ENCODE peak calls at places on chromosomes 4 and X, in ten cellular contexts. One of them, this sample, is unnamed.

GRCh38 chr4:114015444-114015899 is 36.0 kb upstream of the ARSJ start:
- DNase-seq in transverse colon: no peak
- DNase-seq in upper lobe of left lung: no peak
- DNase-seq in suprapubic skin: no peak
- DNase-seq in sigmoid colon: no peak
- DNase-seq in GM12878: no peak
- DNase-seq in H1: no peak
- DNase-seq in HepG2: no peak
- DNase-seq in K562: no peak
- DNase-seq in SK-N-SH: peak
- DNase-seq in this sample: no peak

GRCh38 chr4:54719378-54719777 is 61.6 kb downstream of the KIT start:
- DNase-seq in transverse colon: no peak
- DNase-seq in upper lobe of left lung: no peak
- DNase-seq in suprapubic skin: no peak
- DNase-seq in sigmoid colon: no peak
- DNase-seq in GM12878: no peak
- DNase-seq in H1: no peak
- DNase-seq in HepG2: no peak
- DNase-seq in K562: no peak
- DNase-seq in SK-N-SH: no peak
- DNase-seq in this sample: no peak

GRCh38 chr4:146340798-146341197 is 126.5 kb downstream of the REELD1 start:
- DNase-seq in transverse colon: no peak
- DNase-seq in upper lobe of left lung: no peak
- DNase-seq in suprapubic skin: no peak
- DNase-seq in sigmoid colon: no peak
- DNase-seq in GM12878: no peak
- DNase-seq in H1: no peak
- DNase-seq in HepG2: no peak
- DNase-seq in K562: no peak
- DNase-seq in SK-N-SH: peak
- DNase-seq in this sample: no peak

GRCh38 chr4:54449999-54450398 is 207.8 kb upstream of the KIT start:
- DNase-seq in transverse colon: no peak
- DNase-seq in upper lobe of left lung: no peak
- DNase-seq in suprapubic skin: no peak
- DNase-seq in sigmoid colon: no peak
- DNase-seq in GM12878: no peak
- DNase-seq in H1: no peak
- DNase-seq in HepG2: no peak
- DNase-seq in K562: no peak
- DNase-seq in SK-N-SH: no peak
- DNase-seq in this sample: no peak

GRCh38 chr4:169361741-169362140 is 91.0 kb upstream of the SH3RF1 start:
- DNase-seq in transverse colon: no peak
- DNase-seq in upper lobe of left lung: no peak
- DNase-seq in suprapubic skin: no peak
- DNase-seq in sigmoid colon: no peak
- DNase-seq in GM12878: no peak
- DNase-seq in H1: no peak
- DNase-seq in HepG2: no peak
- DNase-seq in K562: no peak
- DNase-seq in SK-N-SH: no peak
- DNase-seq in this sample: no peak

GRCh38 chr4:7762376-7763040 is 177.2 kb downstream of the AFAP1 start:
- DNase-seq in transverse colon: no peak
- DNase-seq in upper lobe of left lung: no peak
- DNase-seq in suprapubic skin: no peak
- DNase-seq in sigmoid colon: no peak
- DNase-seq in GM12878: no peak
- DNase-seq in H1: no peak
- DNase-seq in HepG2: no peak
- DNase-seq in K562: no peak
- DNase-seq in SK-N-SH: no peak
- DNase-seq in this sample: no peak

GRCh38 chr4:80112236-80112635 is 39.2 kb upstream of the ANTXR2 start:
- DNase-seq in transverse colon: no peak
- DNase-seq in upper lobe of left lung: no peak
- DNase-seq in suprapubic skin: peak
- DNase-seq in sigmoid colon: peak
- DNase-seq in GM12878: no peak
- DNase-seq in H1: no peak
- DNase-seq in HepG2: no peak
- DNase-seq in K562: no peak
- DNase-seq in SK-N-SH: no peak
- DNase-seq in this sample: no peak

GRCh38 chr4:119300072-119300387 is 21.9 kb downstream of the FABP2 start:
- DNase-seq in transverse colon: peak
- DNase-seq in upper lobe of left lung: no peak
- DNase-seq in suprapubic skin: peak
- DNase-seq in sigmoid colon: peak
- DNase-seq in GM12878: peak
- DNase-seq in H1: no peak
- DNase-seq in HepG2: no peak
- DNase-seq in K562: peak
- DNase-seq in SK-N-SH: peak
- DNase-seq in this sample: peak

GRCh38 chr4:10535900-10536299 is 78.7 kb upstream of the ZNF518B start:
- DNase-seq in transverse colon: no peak
- DNase-seq in upper lobe of left lung: no peak
- DNase-seq in suprapubic skin: no peak
- DNase-seq in sigmoid colon: no peak
- DNase-seq in GM12878: peak
- DNase-seq in H1: no peak
- DNase-seq in HepG2: no peak
- DNase-seq in K562: no peak
- DNase-seq in SK-N-SH: no peak
- DNase-seq in this sample: no peak

GRCh38 chr4:78337216-78337615 is 214.4 kb upstream of the ANXA3 start:
- DNase-seq in transverse colon: no peak
- DNase-seq in upper lobe of left lung: no peak
- DNase-seq in suprapubic skin: no peak
- DNase-seq in sigmoid colon: no peak
- DNase-seq in GM12878: no peak
- DNase-seq in H1: no peak
- DNase-seq in HepG2: no peak
- DNase-seq in K562: no peak
- DNase-seq in SK-N-SH: no peak
- DNase-seq in this sample: no peak

GRCh38 chr4:186700746-186701145 is 22.9 kb downstream of the FAT1 start:
- DNase-seq in transverse colon: no peak
- DNase-seq in upper lobe of left lung: peak
- DNase-seq in suprapubic skin: peak
- DNase-seq in sigmoid colon: peak
- DNase-seq in GM12878: no peak
- DNase-seq in H1: no peak
- DNase-seq in HepG2: no peak
- DNase-seq in K562: no peak
- DNase-seq in SK-N-SH: no peak
- DNase-seq in this sample: no peak

GRCh38 chrX:133335027-133335426 is 80.3 kb downstream of the GPC4 start:
- DNase-seq in transverse colon: peak
- DNase-seq in upper lobe of left lung: no peak
- DNase-seq in suprapubic skin: no peak
- DNase-seq in sigmoid colon: no peak
- DNase-seq in GM12878: no peak
- DNase-seq in H1: no peak
- DNase-seq in HepG2: no peak
- DNase-seq in K562: peak
- DNase-seq in SK-N-SH: peak
- DNase-seq in this sample: no peak

GRCh38 chr4:128796934-128797333 is 12.6 kb upstream of the JADE1 start:
- DNase-seq in transverse colon: no peak
- DNase-seq in upper lobe of left lung: no peak
- DNase-seq in suprapubic skin: no peak
- DNase-seq in sigmoid colon: no peak
- DNase-seq in GM12878: no peak
- DNase-seq in H1: no peak
- DNase-seq in HepG2: no peak
- DNase-seq in K562: no peak
- DNase-seq in SK-N-SH: no peak
- DNase-seq in this sample: peak

GRCh38 chr4:127425911-127426310 is 206.8 kb upstream of the INTU start:
- DNase-seq in transverse colon: no peak
- DNase-seq in upper lobe of left lung: no peak
- DNase-seq in suprapubic skin: no peak
- DNase-seq in sigmoid colon: no peak
- DNase-seq in GM12878: no peak
- DNase-seq in H1: no peak
- DNase-seq in HepG2: no peak
- DNase-seq in K562: no peak
- DNase-seq in SK-N-SH: no peak
- DNase-seq in this sample: no peak

DNA sequence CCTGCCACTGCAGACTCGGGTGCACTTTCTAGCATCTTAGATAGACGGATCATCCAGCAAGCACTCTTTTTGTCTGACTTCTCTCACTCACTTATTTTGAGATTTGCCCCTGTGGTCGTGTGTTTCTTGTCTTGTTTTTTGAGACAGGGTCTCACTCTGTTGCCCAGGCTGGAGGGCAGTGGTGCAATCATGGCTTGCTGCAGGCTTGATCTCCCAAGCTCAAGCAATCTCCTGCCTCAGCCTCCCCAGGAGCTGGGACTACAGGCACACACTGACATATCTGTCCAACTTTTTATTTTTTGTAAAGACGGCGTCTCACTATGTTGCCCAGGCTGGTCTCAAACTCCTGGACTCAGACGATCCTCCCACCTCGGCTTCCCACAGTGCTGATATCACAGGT is 26.7 kb downstream of the FGFR3 start:
- DNase-seq in transverse colon: no peak
- DNase-seq in upper lobe of left lung: no peak
- DNase-seq in suprapubic skin: no peak
- DNase-seq in sigmoid colon: no peak
- DNase-seq in GM12878: no peak
- DNase-seq in H1: no peak
- DNase-seq in HepG2: no peak
- DNase-seq in K562: no peak
- DNase-seq in SK-N-SH: no peak
- DNase-seq in this sample: no peak
- TF ChIP-seq POLR2AphosphoS5 in transverse colon: no peak
- TF ChIP-seq POLR2AphosphoS5 in upper lobe of left lung: no peak
- TF ChIP-seq POLR2AphosphoS5 in suprapubic skin: no peak
- TF ChIP-seq POLR2AphosphoS5 in sigmoid colon: no peak
- TF ChIP-seq POLR2AphosphoS5 in GM12878: no peak
- TF ChIP-seq POLR2AphosphoS5 in H1: no peak
- TF ChIP-seq POLR2AphosphoS5 in HepG2: no peak
- TF ChIP-seq POLR2AphosphoS5 in K562: no peak
- TF ChIP-seq POLR2AphosphoS5 in SK-N-SH: no peak
- TF ChIP-seq POLR2AphosphoS5 in this sample: no peak

GRCh38 chrX:136200466-136200865 is 50.7 kb downstream of the MAP7D3 start:
- DNase-seq in transverse colon: no peak
- DNase-seq in upper lobe of left lung: no peak
- DNase-seq in suprapubic skin: no peak
- DNase-seq in sigmoid colon: no peak
- DNase-seq in GM12878: no peak
- DNase-seq in H1: no peak
- DNase-seq in HepG2: no peak
- DNase-seq in K562: peak
- DNase-seq in SK-N-SH: no peak
- DNase-seq in this sample: no peak
- TF ChIP-seq EP300 in transverse colon: no peak
- TF ChIP-seq EP300 in upper lobe of left lung: no peak
- TF ChIP-seq EP300 in suprapubic skin: no peak
- TF ChIP-seq EP300 in sigmoid colon: no peak
- TF ChIP-seq EP300 in GM12878: no peak
- TF ChIP-seq EP300 in H1: no peak
- TF ChIP-seq EP300 in HepG2: no peak
- TF ChIP-seq EP300 in K562: no peak
- TF ChIP-seq EP300 in SK-N-SH: no peak
- TF ChIP-seq EP300 in this sample: no peak

DNA sequence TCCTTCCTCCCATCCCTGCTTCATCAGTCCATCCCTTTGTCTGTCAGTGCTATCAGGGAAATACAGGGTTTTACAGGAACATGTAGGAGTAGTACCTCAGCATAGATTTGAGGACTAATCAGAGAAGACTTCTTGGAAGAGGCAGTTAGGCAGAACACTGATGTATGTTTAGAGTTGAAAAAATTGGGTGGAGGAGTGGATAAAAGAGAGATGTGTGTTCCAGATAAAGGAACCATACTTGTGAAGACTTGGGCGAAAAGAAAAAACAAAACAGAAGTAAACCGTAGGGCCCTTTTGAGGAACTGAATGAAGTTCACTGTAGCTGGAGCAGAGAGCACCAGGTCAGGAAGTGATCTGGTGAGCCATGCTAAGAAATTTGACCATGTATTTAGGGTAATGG is 32.2 kb downstream of the AFF1 start:
- DNase-seq in transverse colon: no peak
- DNase-seq in upper lobe of left lung: no peak
- DNase-seq in suprapubic skin: no peak
- DNase-seq in sigmoid colon: no peak
- DNase-seq in GM12878: no peak
- DNase-seq in H1: no peak
- DNase-seq in HepG2: no peak
- DNase-seq in K562: no peak
- DNase-seq in SK-N-SH: no peak
- DNase-seq in this sample: no peak
- TF ChIP-seq POLR2AphosphoS5 in transverse colon: no peak
- TF ChIP-seq POLR2AphosphoS5 in upper lobe of left lung: no peak
- TF ChIP-seq POLR2AphosphoS5 in suprapubic skin: no peak
- TF ChIP-seq POLR2AphosphoS5 in sigmoid colon: no peak
- TF ChIP-seq POLR2AphosphoS5 in GM12878: no peak
- TF ChIP-seq POLR2AphosphoS5 in H1: no peak
- TF ChIP-seq POLR2AphosphoS5 in HepG2: no peak
- TF ChIP-seq POLR2AphosphoS5 in K562: no peak
- TF ChIP-seq POLR2AphosphoS5 in SK-N-SH: no peak
- TF ChIP-seq POLR2AphosphoS5 in this sample: no peak

DNA sequence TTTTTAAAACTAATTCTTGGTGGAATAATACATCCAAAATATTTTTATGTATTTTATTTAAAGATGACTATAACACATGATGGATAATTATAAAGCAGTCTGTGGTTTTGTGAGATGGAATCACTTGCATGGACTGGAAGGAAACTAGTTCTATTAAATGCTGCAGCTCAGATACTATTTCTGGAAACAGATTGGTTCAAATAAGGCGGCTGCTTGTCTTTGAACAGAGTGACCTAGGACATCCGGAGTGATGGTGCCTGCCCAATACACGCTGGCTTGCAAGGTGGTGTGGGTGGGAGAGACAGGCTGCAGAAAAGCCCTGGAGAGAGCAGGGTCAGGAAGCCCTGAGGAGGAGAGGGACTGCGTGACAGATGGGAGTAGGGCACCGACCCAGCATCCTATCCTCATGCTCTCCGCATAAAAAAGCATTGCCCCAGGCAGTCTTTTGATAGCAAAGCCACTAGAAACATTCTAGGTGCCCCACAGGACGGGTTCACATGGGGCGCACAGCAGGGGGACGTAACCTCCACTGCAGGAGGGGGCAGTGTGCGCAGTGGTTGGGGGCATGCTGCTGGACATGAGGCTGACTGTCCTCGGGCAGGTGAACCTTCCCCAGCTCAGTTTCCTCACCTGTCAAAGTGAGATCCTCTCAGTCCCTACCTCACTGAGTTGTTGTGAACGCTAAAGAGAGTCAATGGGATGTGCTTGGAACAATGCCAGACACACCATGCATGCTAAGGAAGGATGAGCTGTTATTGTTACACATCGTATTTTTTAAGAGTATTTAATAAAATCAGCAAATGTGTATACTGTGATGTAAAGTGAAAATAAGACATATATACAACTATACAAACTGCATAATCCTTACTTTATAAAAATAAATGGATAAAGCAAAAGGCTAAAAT is 71.3 kb downstream of the EVC2 start:
- DNase-seq in transverse colon: no peak
- DNase-seq in upper lobe of left lung: no peak
- DNase-seq in suprapubic skin: no peak
- DNase-seq in sigmoid colon: no peak
- DNase-seq in GM12878: no peak
- DNase-seq in H1: no peak
- DNase-seq in HepG2: no peak
- DNase-seq in K562: no peak
- DNase-seq in SK-N-SH: no peak
- DNase-seq in this sample: no peak
- TF ChIP-seq EP300 in transverse colon: no peak
- TF ChIP-seq EP300 in upper lobe of left lung: no peak
- TF ChIP-seq EP300 in suprapubic skin: no peak
- TF ChIP-seq EP300 in sigmoid colon: no peak
- TF ChIP-seq EP300 in GM12878: no peak
- TF ChIP-seq EP300 in H1: no peak
- TF ChIP-seq EP300 in HepG2: no peak
- TF ChIP-seq EP300 in K562: no peak
- TF ChIP-seq EP300 in SK-N-SH: no peak
- TF ChIP-seq EP300 in this sample: no peak

This sample was measured in stomach.